ENCODE peak calls at places on chromosomes 5 and 9, in five cellular contexts. D is IMR-90, A is HepG2, Z is GM12878, B is SK-N-SH. N is an unnamed sample.

GRCh38 chr5:40679071-40679997 is at the start of gene PTGER4:
- DNase-seq in D (peak; percentile 86), A (peak; percentile 32), Z (peak; percentile 34), B (peak; percentile 89), N (peak; percentile 97)

GRCh38 chr5:134053840-134054338 is 49.1 kb upstream of the VDAC1 start:
- DNase-seq in D (peak; percentile 8), A (no peak), Z (no peak), B (no peak), N (no peak)

GRCh38 chr5:52073993-52074689 is 690.9 kb downstream of the ISL1 start:
- DNase-seq in D (no peak), A (no peak), Z (no peak), B (no peak), N (no peak)

GRCh38 chr5:90547072-90547536 is 11.5 kb upstream of the ADGRV1 start:
- DNase-seq in D (no peak), A (peak; percentile 62), Z (no peak), B (no peak), N (no peak)

GRCh38 chr5:141879941-141880738 is 1.9 kb upstream of the PCDH1 start:
- DNase-seq in D (no peak), A (no peak), Z (no peak), B (peak; percentile 12), N (no peak)

GRCh38 chr9:117672397-117672796 is 31.8 kb upstream of the TLR4 start:
- DNase-seq in D (no peak), A (peak; percentile 1), Z (no peak), B (no peak), N (no peak)

GRCh38 chr5:75551471-75551870 is 39.8 kb downstream of the POLK start:
- DNase-seq in D (peak; percentile 70), A (no peak), Z (no peak), B (no peak), N (no peak)

GRCh38 chr5:111954516-111955337 is 197.7 kb upstream of the NREP start:
- DNase-seq in D (peak; percentile 51), A (no peak), Z (peak; percentile 28), B (no peak), N (no peak)

GRCh38 chr5:181281077-181281983 is 20.4 kb upstream of the TRIM52 start:
- DNase-seq in D (no peak), A (peak; percentile 46), Z (no peak), B (peak; percentile 94), N (peak; percentile 82)
- TF ChIP-seq MXI1 in D (no peak), A (no peak), Z (no peak), B (peak; percentile 88), N (peak; percentile 70)

GRCh38 chr5:151493599-151494136 is 46.3 kb downstream of the SLC36A1 start:
- DNase-seq in D (no peak), A (no peak), Z (no peak), B (no peak), N (no peak)

GRCh38 chr5:151490617-151491016 is 43.2 kb downstream of the SLC36A1 start:
- DNase-seq in D (no peak), A (no peak), Z (no peak), B (no peak), N (no peak)

GRCh38 chr5:151495330-151495729 is 47.9 kb downstream of the SLC36A1 start:
- DNase-seq in D (peak; percentile 81), A (no peak), Z (no peak), B (no peak), N (no peak)

GRCh38 chr5:151491059-151491458 is 43.7 kb downstream of the SLC36A1 start:
- DNase-seq in D (no peak), A (no peak), Z (no peak), B (no peak), N (no peak)

DNA sequence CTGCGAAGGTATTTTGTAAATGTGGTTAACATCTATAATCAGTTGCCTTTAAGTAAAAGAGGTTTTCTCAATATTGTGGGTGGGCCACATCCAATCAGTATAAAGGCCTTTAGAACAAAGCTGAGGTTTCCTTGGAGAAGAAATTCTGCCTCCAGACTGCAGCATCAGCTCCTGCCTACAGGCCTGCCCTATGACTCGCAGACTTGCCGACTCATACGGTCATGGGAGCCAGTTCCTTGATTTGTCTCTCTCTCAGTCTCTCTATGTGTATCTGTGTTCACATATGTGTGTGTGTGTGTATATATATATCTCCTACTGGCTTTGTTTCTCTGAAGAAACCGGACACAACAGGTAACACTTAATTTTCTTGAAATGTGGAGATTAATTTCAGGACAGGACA is 45.3 kb downstream of the SLC36A1 start:
- DNase-seq in D (peak; percentile 87), A (no peak), Z (no peak), B (no peak), N (peak; percentile 19)
- TF ChIP-seq MXI1 in D (no peak), A (no peak), Z (no peak), B (no peak), N (no peak)

GRCh38 chr5:14590949-14591348 is 9.4 kb downstream of the OTULINL start:
- DNase-seq in D (no peak), A (no peak), Z (no peak), B (peak; percentile 55), N (no peak)

GRCh38 chr5:14588145-14588544 is 6.6 kb downstream of the OTULINL start:
- DNase-seq in D (no peak), A (no peak), Z (no peak), B (no peak), N (no peak)

GRCh38 chr5:14588758-14589543 is 7.4 kb downstream of the OTULINL start:
- DNase-seq in D (no peak), A (no peak), Z (no peak), B (no peak), N (no peak)

GRCh38 chr5:14584848-14585247 is 3.3 kb downstream of the OTULINL start:
- DNase-seq in D (no peak), A (no peak), Z (no peak), B (no peak), N (no peak)

GRCh38 chr5:14587143-14587542 is 5.6 kb downstream of the OTULINL start:
- DNase-seq in D (no peak), A (no peak), Z (no peak), B (no peak), N (no peak)
- TF ChIP-seq MXI1 in D (no peak), A (no peak), Z (no peak), B (no peak), N (no peak)

DNA sequence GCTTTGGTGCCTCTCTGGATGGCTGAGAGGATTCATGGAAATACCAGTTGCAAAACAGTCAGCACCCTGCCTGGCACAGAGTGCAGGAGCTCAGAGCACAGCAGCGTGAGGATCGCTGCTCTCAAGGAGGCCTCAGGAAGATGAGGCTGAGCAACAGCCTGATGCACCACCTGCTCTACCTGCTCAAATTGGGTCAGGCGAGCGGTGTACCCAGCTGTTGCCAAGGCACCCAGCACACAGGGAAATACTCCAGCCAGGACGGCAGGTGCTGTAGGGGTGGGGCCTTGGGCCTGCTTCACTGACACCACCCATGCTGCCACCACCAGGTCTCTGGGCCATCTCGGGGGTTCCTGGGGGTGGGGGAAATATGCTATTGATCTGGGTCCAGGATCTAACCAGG is 4.3 kb downstream of the EEIG1 start:
- DNase-seq in D (no peak), A (no peak), Z (no peak), B (no peak), N (no peak)
- TF ChIP-seq MXI1 in D (no peak), A (no peak), Z (no peak), B (no peak), N (no peak)

N was measured in K562.